ENCODE peak calls at places on chromosomes 6 and 20, in seven cellular contexts. One of them, this sample, is unnamed.

GRCh38 chr6:159089909-159090308 is 45.1 kb upstream of the TAGAP start:
- DNase-seq in transverse colon: no peak
- DNase-seq in fibroblast of mammary gland: no peak
- DNase-seq in Panc1: no peak
- DNase-seq in left lung: no peak
- DNase-seq in pancreas: no peak
- DNase-seq in neural progenitor cell: no peak
- DNase-seq in this sample: peak; percentile 67

GRCh38 chr20:11453430-11453829 is 464.3 kb upstream of the BTBD3 start:
- DNase-seq in transverse colon: no peak
- DNase-seq in fibroblast of mammary gland: peak; percentile 77
- DNase-seq in Panc1: peak; percentile 33
- DNase-seq in left lung: no peak
- DNase-seq in pancreas: no peak
- DNase-seq in neural progenitor cell: no peak
- DNase-seq in this sample: peak; percentile 87

GRCh38 chr6:155013457-155013876 is 18.4 kb downstream of the TIAM2 start:
- DNase-seq in transverse colon: no peak
- DNase-seq in fibroblast of mammary gland: peak; percentile 52
- DNase-seq in Panc1: no peak
- DNase-seq in left lung: no peak
- DNase-seq in pancreas: no peak
- DNase-seq in neural progenitor cell: no peak
- DNase-seq in this sample: no peak

GRCh38 chr20:32205502-32206382 is 1.8 kb downstream of the PLAGL2 start:
- DNase-seq in transverse colon: no peak
- DNase-seq in fibroblast of mammary gland: peak; percentile 24
- DNase-seq in Panc1: no peak
- DNase-seq in left lung: no peak
- DNase-seq in pancreas: no peak
- DNase-seq in neural progenitor cell: peak; percentile 59
- DNase-seq in this sample: peak; percentile 68

GRCh38 chr6:164185342-164185920 is 770.9 kb downstream of the QKI start:
- DNase-seq in transverse colon: no peak
- DNase-seq in fibroblast of mammary gland: no peak
- DNase-seq in Panc1: no peak
- DNase-seq in left lung: no peak
- DNase-seq in pancreas: no peak
- DNase-seq in neural progenitor cell: no peak
- DNase-seq in this sample: no peak

GRCh38 chr20:47438464-47439381 is 63.0 kb upstream of the NCOA3 start:
- DNase-seq in transverse colon: peak; percentile 30
- DNase-seq in fibroblast of mammary gland: no peak
- DNase-seq in Panc1: no peak
- DNase-seq in left lung: peak; percentile 39
- DNase-seq in pancreas: no peak
- DNase-seq in neural progenitor cell: no peak
- DNase-seq in this sample: peak; percentile 89

GRCh38 chr6:148736779-148737412 is 9.9 kb upstream of the UST start:
- DNase-seq in transverse colon: no peak
- DNase-seq in fibroblast of mammary gland: no peak
- DNase-seq in Panc1: no peak
- DNase-seq in left lung: no peak
- DNase-seq in pancreas: no peak
- DNase-seq in neural progenitor cell: no peak
- DNase-seq in this sample: peak; percentile 38

GRCh38 chr20:35742741-35743523 is 872 bp upstream of the RBM39 start:
- DNase-seq in transverse colon: no peak
- DNase-seq in fibroblast of mammary gland: peak; percentile 32
- DNase-seq in Panc1: no peak
- DNase-seq in left lung: no peak
- DNase-seq in pancreas: no peak
- DNase-seq in neural progenitor cell: peak; percentile 13
- DNase-seq in this sample: no peak

GRCh38 chr20:33062750-33063149 is 9.0 kb downstream of the BPIFB3 start:
- DNase-seq in transverse colon: no peak
- DNase-seq in fibroblast of mammary gland: no peak
- DNase-seq in Panc1: no peak
- DNase-seq in left lung: no peak
- DNase-seq in pancreas: no peak
- DNase-seq in neural progenitor cell: no peak
- DNase-seq in this sample: no peak

GRCh38 chr6:89644864-89645263 is 6.3 kb upstream of the LYRM2 start:
- DNase-seq in transverse colon: no peak
- DNase-seq in fibroblast of mammary gland: no peak
- DNase-seq in Panc1: no peak
- DNase-seq in left lung: no peak
- DNase-seq in pancreas: no peak
- DNase-seq in neural progenitor cell: no peak
- DNase-seq in this sample: peak; percentile 51

GRCh38 chr20:24487648-24488047 is 18.2 kb downstream of the SYNDIG1 start:
- DNase-seq in transverse colon: no peak
- DNase-seq in fibroblast of mammary gland: no peak
- DNase-seq in Panc1: no peak
- DNase-seq in left lung: no peak
- DNase-seq in pancreas: no peak
- DNase-seq in neural progenitor cell: no peak
- DNase-seq in this sample: no peak

GRCh38 chr20:49420292-49420691 is 62.2 kb downstream of the KCNB1 start:
- DNase-seq in transverse colon: peak; percentile 56
- DNase-seq in fibroblast of mammary gland: no peak
- DNase-seq in Panc1: no peak
- DNase-seq in left lung: no peak
- DNase-seq in pancreas: no peak
- DNase-seq in neural progenitor cell: no peak
- DNase-seq in this sample: peak; percentile 29

GRCh38 chr6:138086573-138087196 is 20.5 kb downstream of the PERP start:
- DNase-seq in transverse colon: no peak
- DNase-seq in fibroblast of mammary gland: no peak
- DNase-seq in Panc1: peak; percentile 90
- DNase-seq in left lung: no peak
- DNase-seq in pancreas: peak; percentile 53
- DNase-seq in neural progenitor cell: no peak
- DNase-seq in this sample: peak; percentile 95

GRCh38 chr6:168099201-168100010 is 20.4 kb upstream of the FRMD1 start:
- DNase-seq in transverse colon: no peak
- DNase-seq in fibroblast of mammary gland: no peak
- DNase-seq in Panc1: no peak
- DNase-seq in left lung: no peak
- DNase-seq in pancreas: no peak
- DNase-seq in neural progenitor cell: peak; percentile 37
- DNase-seq in this sample: no peak

GRCh38 chr6:165049362-165049761 is 260.0 kb downstream of the C6orf118 start:
- DNase-seq in transverse colon: no peak
- DNase-seq in fibroblast of mammary gland: peak; percentile 14
- DNase-seq in Panc1: no peak
- DNase-seq in left lung: no peak
- DNase-seq in pancreas: no peak
- DNase-seq in neural progenitor cell: peak; percentile 78
- DNase-seq in this sample: peak; percentile 51

GRCh38 chr6:128509709-128510108 is 10.7 kb downstream of the PTPRK start:
- DNase-seq in transverse colon: no peak
- DNase-seq in fibroblast of mammary gland: no peak
- DNase-seq in Panc1: no peak
- DNase-seq in left lung: no peak
- DNase-seq in pancreas: no peak
- DNase-seq in neural progenitor cell: no peak
- DNase-seq in this sample: no peak

GRCh38 chr20:38920851-38921250 is 5.4 kb upstream of the FAM83D start:
- DNase-seq in transverse colon: no peak
- DNase-seq in fibroblast of mammary gland: no peak
- DNase-seq in Panc1: no peak
- DNase-seq in left lung: no peak
- DNase-seq in pancreas: no peak
- DNase-seq in neural progenitor cell: no peak
- DNase-seq in this sample: no peak

GRCh38 chr6:87763901-87764300 is 61.9 kb upstream of the AKIRIN2 start:
- DNase-seq in transverse colon: no peak
- DNase-seq in fibroblast of mammary gland: no peak
- DNase-seq in Panc1: no peak
- DNase-seq in left lung: no peak
- DNase-seq in pancreas: no peak
- DNase-seq in neural progenitor cell: no peak
- DNase-seq in this sample: peak; percentile 90

GRCh38 chr20:61185841-61186601 is 66.0 kb upstream of the CDH4 start:
- DNase-seq in transverse colon: no peak
- DNase-seq in fibroblast of mammary gland: peak; percentile 98
- DNase-seq in Panc1: no peak
- DNase-seq in left lung: no peak
- DNase-seq in pancreas: peak; percentile 31
- DNase-seq in neural progenitor cell: no peak
- DNase-seq in this sample: peak; percentile 91

GRCh38 chr6:15570171-15570570 is 92.7 kb downstream of the DTNBP1 start:
- DNase-seq in transverse colon: no peak
- DNase-seq in fibroblast of mammary gland: no peak
- DNase-seq in Panc1: no peak
- DNase-seq in left lung: no peak
- DNase-seq in pancreas: no peak
- DNase-seq in neural progenitor cell: no peak
- DNase-seq in this sample: no peak

GRCh38 chr20:11332376-11332775 is 585.3 kb upstream of the BTBD3 start:
- DNase-seq in transverse colon: no peak
- DNase-seq in fibroblast of mammary gland: no peak
- DNase-seq in Panc1: no peak
- DNase-seq in left lung: no peak
- DNase-seq in pancreas: no peak
- DNase-seq in neural progenitor cell: no peak
- DNase-seq in this sample: no peak

GRCh38 chr6:119594907-119595306 is 245.3 kb upstream of the MAN1A1 start:
- DNase-seq in transverse colon: no peak
- DNase-seq in fibroblast of mammary gland: no peak
- DNase-seq in Panc1: no peak
- DNase-seq in left lung: no peak
- DNase-seq in pancreas: no peak
- DNase-seq in neural progenitor cell: no peak
- DNase-seq in this sample: peak; percentile 61

GRCh38 chr6:15523679-15524630 is 138.9 kb downstream of the DTNBP1 start:
- DNase-seq in transverse colon: no peak
- DNase-seq in fibroblast of mammary gland: no peak
- DNase-seq in Panc1: no peak
- DNase-seq in left lung: no peak
- DNase-seq in pancreas: no peak
- DNase-seq in neural progenitor cell: no peak
- DNase-seq in this sample: no peak

DNA sequence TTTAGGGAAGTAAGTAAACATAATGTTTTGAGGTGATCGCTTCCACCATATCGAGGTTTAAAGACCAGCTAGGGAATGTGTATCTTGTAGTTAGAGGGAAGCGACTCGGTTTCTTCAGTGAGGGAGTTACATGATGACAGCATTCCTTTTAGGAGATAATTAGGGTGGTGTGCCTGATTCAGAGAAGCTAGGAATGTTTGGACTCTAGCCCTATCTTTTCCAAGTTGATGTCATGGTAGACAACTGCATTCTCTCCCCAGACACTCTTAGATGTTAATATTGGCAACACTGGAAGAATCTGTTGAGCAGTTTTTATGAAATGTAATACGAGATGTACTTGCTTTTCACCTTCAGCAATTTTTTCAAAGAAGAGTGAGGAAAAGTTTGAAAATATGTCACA is 12.9 kb upstream of the HIVEP1 start:
- DNase-seq in transverse colon: no peak
- DNase-seq in fibroblast of mammary gland: no peak
- DNase-seq in Panc1: no peak
- DNase-seq in left lung: no peak
- DNase-seq in pancreas: no peak
- DNase-seq in neural progenitor cell: no peak
- DNase-seq in this sample: no peak
- H3K4me3 ChIP-seq in transverse colon: no peak overlapping the region
- H3K4me3 ChIP-seq in fibroblast of mammary gland: no peak overlapping the region
- H3K4me3 ChIP-seq in Panc1: no peak overlapping the region
- H3K4me3 ChIP-seq in left lung: no peak overlapping the region
- H3K4me3 ChIP-seq in pancreas: no peak overlapping the region
- H3K4me3 ChIP-seq in neural progenitor cell: no peak overlapping the region
- H3K4me3 ChIP-seq in this sample: no peak overlapping the region

GRCh38 chr6:34067814-34068213 is 78.1 kb downstream of the GRM4 start:
- DNase-seq in transverse colon: no peak
- DNase-seq in fibroblast of mammary gland: no peak
- DNase-seq in Panc1: no peak
- DNase-seq in left lung: no peak
- DNase-seq in pancreas: no peak
- DNase-seq in neural progenitor cell: no peak
- DNase-seq in this sample: peak; percentile 19
- TF ChIP-seq CTCF in transverse colon: no peak
- TF ChIP-seq CTCF in fibroblast of mammary gland: no peak
- TF ChIP-seq CTCF in Panc1: peak; percentile 71
- TF ChIP-seq CTCF in left lung: no peak
- TF ChIP-seq CTCF in pancreas: no peak
- TF ChIP-seq CTCF in neural progenitor cell: peak; percentile 33
- TF ChIP-seq CTCF in this sample: no peak

DNA sequence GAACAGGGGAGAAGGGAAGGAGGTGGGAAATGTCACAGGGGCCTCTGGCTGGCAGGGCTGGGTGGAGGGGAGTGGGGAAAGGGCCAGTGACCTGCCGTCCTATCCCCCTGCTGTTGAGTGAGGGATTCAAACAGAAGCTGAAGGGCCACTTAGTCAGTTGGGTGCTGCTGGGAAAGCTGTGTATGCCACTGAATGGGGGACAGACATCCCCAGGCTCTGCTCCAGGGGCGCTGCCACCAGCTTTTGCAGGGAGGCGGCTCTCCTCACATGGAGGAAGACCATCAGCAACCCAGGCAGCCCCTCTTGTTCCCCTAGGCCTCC is 50.0 kb downstream of the MDGA1 start:
- DNase-seq in transverse colon: no peak
- DNase-seq in fibroblast of mammary gland: no peak
- DNase-seq in Panc1: no peak
- DNase-seq in left lung: no peak
- DNase-seq in pancreas: no peak
- DNase-seq in neural progenitor cell: no peak
- DNase-seq in this sample: no peak
- H3K4me3 ChIP-seq in transverse colon: no peak overlapping the region
- H3K4me3 ChIP-seq in fibroblast of mammary gland: no peak overlapping the region
- H3K4me3 ChIP-seq in Panc1: no peak overlapping the region
- H3K4me3 ChIP-seq in left lung: no peak overlapping the region
- H3K4me3 ChIP-seq in pancreas: no peak overlapping the region
- H3K4me3 ChIP-seq in neural progenitor cell: no peak overlapping the region
- H3K4me3 ChIP-seq in this sample: no peak overlapping the region

GRCh38 chr6:31474871-31475286 is 23.1 kb upstream of the MICB start:
- DNase-seq in transverse colon: no peak
- DNase-seq in fibroblast of mammary gland: no peak
- DNase-seq in Panc1: no peak
- DNase-seq in left lung: no peak
- DNase-seq in pancreas: no peak
- DNase-seq in neural progenitor cell: peak; percentile 28
- DNase-seq in this sample: no peak
- TF ChIP-seq CTCF in transverse colon: peak; percentile 13
- TF ChIP-seq CTCF in fibroblast of mammary gland: peak; percentile 37
- TF ChIP-seq CTCF in Panc1: no peak
- TF ChIP-seq CTCF in left lung: no peak
- TF ChIP-seq CTCF in pancreas: no peak
- TF ChIP-seq CTCF in neural progenitor cell: peak; percentile 46
- TF ChIP-seq CTCF in this sample: peak; percentile 14

DNA sequence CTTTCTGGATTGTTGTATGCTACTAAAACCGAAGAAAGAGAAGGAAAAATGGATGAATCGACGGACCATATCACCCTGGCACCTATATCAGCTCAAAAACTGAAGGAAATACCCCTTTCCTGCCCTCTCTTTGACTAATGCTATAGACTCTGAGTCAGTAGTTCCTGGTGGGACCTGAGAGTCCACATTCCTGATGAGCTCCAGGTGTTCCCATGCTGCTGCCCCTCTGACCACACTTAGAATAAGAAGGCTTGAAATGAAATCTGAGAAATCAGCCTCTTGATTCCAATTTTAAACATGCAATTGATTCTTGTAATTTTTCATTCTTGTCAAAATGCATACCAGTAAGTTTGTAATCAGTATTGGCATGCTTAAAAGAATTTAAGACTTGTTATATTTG is 75.2 kb downstream of the PRL start:
- DNase-seq in transverse colon: no peak
- DNase-seq in fibroblast of mammary gland: no peak
- DNase-seq in Panc1: no peak
- DNase-seq in left lung: no peak
- DNase-seq in pancreas: no peak
- DNase-seq in neural progenitor cell: no peak
- DNase-seq in this sample: peak; percentile 91
- H3K4me3 ChIP-seq in transverse colon: no peak overlapping the region
- H3K4me3 ChIP-seq in fibroblast of mammary gland: no peak overlapping the region
- H3K4me3 ChIP-seq in Panc1: no peak overlapping the region
- H3K4me3 ChIP-seq in left lung: no peak overlapping the region
- H3K4me3 ChIP-seq in pancreas: no peak overlapping the region
- H3K4me3 ChIP-seq in neural progenitor cell: peak overlapping the region; percentile 36
- H3K4me3 ChIP-seq in this sample: no peak overlapping the region